ENCODE peak calls at places on chromosome 19, in seven cellular contexts. S, D, N, E, Q, M and H are unnamed samples.

GRCh38 chr19:5936308-5936980 is 22.4 kb downstream of the CAPS start:
- DNase-seq in D (no peak), Q (no peak), M (no peak), S (no peak), E (no peak), N (no peak), H (no peak)

GRCh38 chr19:36460046-36460445 is 29.3 kb downstream of the ZNF566 start:
- DNase-seq in E (no peak), N (no peak), M (no peak), S (no peak), Q (no peak), D (no peak), H (no peak)

GRCh38 chr19:14517446-14517839 is 754 bp downstream of the DNAJB1 start:
- DNase-seq in S (no peak), D (no peak), Q (no peak), M (no peak), E (no peak), N (no peak), H (no peak)

GRCh38 chr19:50922316-50922853 is 11.2 kb upstream of the KLK4 start:
- DNase-seq in S (peak; percentile 77), E (peak; percentile 64), Q (peak; percentile 69), N (peak; percentile 85), M (peak; percentile 34), D (peak; percentile 73), H (no peak)

GRCh38 chr19:30317403-30317802 is 54.8 kb upstream of the ZNF536 start:
- DNase-seq in N (no peak), D (no peak), Q (no peak), M (no peak), E (no peak), S (no peak), H (peak; percentile 24)

GRCh38 chr19:14432817-14433453 is at the start of gene PKN1:
- DNase-seq in S (peak; percentile 84), Q (peak; percentile 68), E (peak; percentile 44), D (peak; percentile 36), M (peak; percentile 76), N (no peak), H (no peak)

GRCh38 chr19:5943623-5944022 is 29.6 kb downstream of the CAPS start:
- DNase-seq in N (no peak), D (peak; percentile 65), E (no peak), S (no peak), Q (no peak), M (no peak), H (no peak)

GRCh38 chr19:4972509-4973230 is 3.8 kb downstream of the KDM4B start:
- DNase-seq in S (no peak), D (peak; percentile 49), N (no peak), M (no peak), E (no peak), Q (no peak), H (no peak)

GRCh38 chr19:54684537-54684936 is 21.8 kb downstream of the LILRB4 start:
- DNase-seq in S (no peak), E (no peak), D (no peak), M (no peak), N (no peak), Q (peak; percentile 24), H (no peak)

DNA sequence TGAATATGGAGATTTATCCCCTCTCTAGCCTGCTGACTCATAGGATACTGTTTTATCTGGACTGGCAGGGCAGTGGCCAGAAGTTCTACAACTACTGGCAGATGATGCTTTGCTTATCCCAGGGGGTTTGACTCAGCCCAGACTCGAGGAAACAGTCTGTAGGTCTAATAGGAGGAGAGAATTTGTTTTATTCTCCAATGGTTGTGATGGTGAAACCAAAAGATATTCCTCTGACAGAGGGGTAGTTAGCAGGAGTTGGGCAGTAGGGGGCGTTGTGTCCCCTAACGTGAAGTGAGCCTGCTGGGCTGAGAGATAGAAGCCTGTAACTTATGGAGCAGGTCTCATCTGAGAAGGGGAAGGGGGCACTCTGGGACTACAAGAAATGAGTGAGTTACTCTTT is 74.9 kb downstream of the WTIP start:
- DNase-seq in Q (peak; percentile 20), E (no peak), D (no peak), N (no peak), S (no peak), M (no peak), H (no peak)
- TF ChIP-seq CTCF in Q (peak; percentile 46), E (peak; percentile 19), D (peak; percentile 26), N (no peak), S (peak; percentile 46), M (peak; percentile 64), H (no peak)

GRCh38 chr19:11111117-11111770 is 22.0 kb downstream of the LDLR start:
- DNase-seq in N (no peak), Q (no peak), E (no peak), M (no peak), S (no peak), D (no peak), H (no peak)

GRCh38 chr19:11102944-11103343 is 13.7 kb downstream of the LDLR start:
- DNase-seq in E (no peak), M (no peak), Q (no peak), N (no peak), S (no peak), D (no peak), H (no peak)

GRCh38 chr19:11105014-11105636 is 15.9 kb downstream of the LDLR start:
- DNase-seq in M (no peak), N (no peak), S (no peak), D (no peak), E (no peak), Q (no peak), H (no peak)

GRCh38 chr19:11111771-11112144 is 22.5 kb downstream of the LDLR start:
- DNase-seq in D (no peak), E (no peak), Q (no peak), M (no peak), N (no peak), S (no peak), H (no peak)

GRCh38 chr19:11106477-11106876 is 17.2 kb downstream of the LDLR start:
- DNase-seq in D (peak; percentile 43), E (no peak), Q (peak; percentile 56), M (peak; percentile 80), N (no peak), S (no peak), H (no peak)
- H3K27ac ChIP-seq in D (peak overlapping the region; percentile 20), E (no peak overlapping the region), Q (no peak overlapping the region), M (peak overlapping the region; percentile 48), N (no peak overlapping the region), S (peak overlapping the region; percentile 30), H (no peak overlapping the region)

DNA sequence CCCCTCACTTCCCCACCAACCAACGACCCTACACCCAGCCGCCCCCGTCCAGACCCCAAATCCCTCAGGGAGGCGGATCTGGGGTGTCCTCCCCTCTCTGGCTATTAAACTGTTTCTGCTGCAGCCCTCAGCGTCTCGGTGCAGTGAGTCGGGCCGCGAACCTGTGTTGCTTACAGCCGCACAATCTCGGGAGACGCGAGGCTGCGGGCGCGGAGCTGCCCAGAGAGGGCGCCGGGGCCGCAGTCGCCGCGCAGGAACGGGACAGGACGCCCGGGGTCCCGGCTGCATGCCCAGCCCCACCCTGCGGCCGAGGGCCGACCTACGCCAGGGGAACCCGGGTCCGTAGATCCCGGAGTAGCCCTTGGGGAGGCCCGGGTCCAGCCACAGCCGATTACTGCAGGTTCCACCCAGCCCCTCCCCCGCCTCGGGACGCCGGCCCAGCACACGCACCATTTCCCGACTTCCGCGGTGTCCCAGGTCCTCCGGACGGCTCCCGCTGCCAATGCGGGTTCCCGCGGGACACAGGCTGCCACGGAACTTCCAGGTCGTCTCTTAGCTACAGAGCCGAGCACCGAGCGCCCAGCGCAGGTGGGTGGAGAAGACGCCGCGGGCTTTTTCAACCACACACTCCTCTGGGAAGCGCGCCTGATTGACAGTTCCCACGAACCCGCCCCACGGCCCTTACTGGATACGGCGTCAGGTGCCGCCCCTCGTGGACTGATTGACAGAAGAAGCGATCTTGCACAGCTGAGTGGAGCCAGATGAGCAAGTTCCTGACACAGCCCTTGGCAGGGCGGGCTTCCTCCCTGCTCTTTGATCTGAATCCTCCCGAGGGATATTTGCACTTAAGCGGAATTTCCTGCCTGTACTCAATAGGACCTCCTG is at the start of gene ZNF799:
- DNase-seq in Q (peak; percentile 99), N (peak; percentile 99), D (peak; percentile 93), E (peak; percentile 98), S (peak; percentile 99), M (peak; percentile 99), H (peak; percentile 98)
- TF ChIP-seq CTCF in Q (no peak), N (no peak), D (no peak), E (no peak), S (no peak), M (peak; percentile 20), H (no peak)

DNA sequence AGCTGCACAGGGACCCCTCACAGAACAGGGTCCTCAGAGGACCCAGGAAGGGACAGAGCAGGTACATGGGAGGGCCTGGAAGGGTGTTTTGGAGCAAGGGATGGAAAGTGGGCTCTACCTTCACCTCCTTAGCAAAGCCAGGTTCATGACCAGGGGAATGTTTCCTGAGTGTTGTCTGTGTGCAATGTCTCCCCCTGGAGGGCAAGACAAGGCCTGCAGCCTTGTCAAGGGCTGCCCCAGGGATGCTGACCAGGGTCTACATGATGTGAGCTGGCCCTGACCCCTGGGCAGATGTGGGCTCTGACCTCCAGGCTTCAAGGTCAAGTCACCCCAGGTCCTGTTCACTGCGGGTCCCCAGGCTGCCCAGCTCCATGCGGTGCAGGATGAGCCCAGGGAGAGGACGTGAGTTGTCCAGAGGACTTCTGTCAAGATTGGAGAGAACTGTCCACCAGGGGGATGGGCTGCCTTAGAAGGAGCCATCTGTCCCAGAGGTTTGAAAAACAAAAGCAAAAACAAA is 1.0 kb upstream of the CEACAM1 start:
- DNase-seq in N (peak; percentile 65), E (peak; percentile 46), D (peak; percentile 34), M (peak; percentile 25), S (peak; percentile 83), Q (peak; percentile 59), H (no peak)
- H3K27ac ChIP-seq in N (peak overlapping the region; percentile 84), E (peak overlapping the region; percentile 84), D (no peak overlapping the region), M (peak overlapping the region; percentile 80), S (peak overlapping the region; percentile 55), Q (peak overlapping the region; percentile 64), H (no peak overlapping the region)

GRCh38 chr19:17811681-17812080 is 9.6 kb downstream of the INSL3 start:
- DNase-seq in E (no peak), D (no peak), S (no peak), Q (no peak), N (no peak), M (no peak), H (no peak)
- TF ChIP-seq CTCF in E (no peak), D (no peak), S (no peak), Q (no peak), N (no peak), M (no peak), H (no peak)

DNA sequence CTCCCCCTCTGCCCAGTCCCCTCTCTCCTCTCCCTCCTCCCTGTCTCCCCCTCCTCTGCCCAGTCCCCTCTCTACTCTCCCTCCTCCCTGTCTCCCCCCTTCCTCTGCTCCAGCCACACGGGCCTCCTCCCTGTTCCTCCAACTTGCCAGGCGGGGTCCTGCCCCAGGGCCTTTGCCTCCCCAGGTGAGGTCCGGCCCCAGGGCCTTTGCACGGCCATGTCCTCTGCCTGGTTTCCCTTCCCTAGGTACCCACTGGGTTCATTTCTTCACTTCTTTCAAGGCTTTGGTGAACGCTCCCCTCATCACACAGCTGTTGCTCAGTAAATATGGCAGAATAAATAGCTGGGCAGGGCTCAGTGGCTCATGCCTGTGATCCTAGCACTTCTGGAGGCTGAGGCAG is 21.1 kb downstream of the MISP start:
- DNase-seq in D (no peak), E (no peak), N (no peak), Q (no peak), S (no peak), M (no peak), H (no peak)
- H3K27ac ChIP-seq in D (no peak overlapping the region), E (no peak overlapping the region), N (no peak overlapping the region), Q (no peak overlapping the region), S (no peak overlapping the region), M (no peak overlapping the region), H (no peak overlapping the region)